ENCODE peak calls at places on chromosome X, in seven cellular contexts. One of them, this sample, is unnamed.

GRCh38 chrX:148037020-148037419 is 55.9 kb downstream of the FMR1NB start:
- DNase-seq in AG08396: no peak
- DNase-seq in endothelial cell: no peak
- DNase-seq in non-pigmented ciliary epithelial cell: no peak
- DNase-seq in H9: no peak
- DNase-seq in Kasumi-1: no peak
- DNase-seq in heart right ventricle: no peak
- DNase-seq in this sample: no peak

GRCh38 chrX:15493118-15494082 is at the start of gene PIR:
- DNase-seq in AG08396: peak; percentile 90
- DNase-seq in endothelial cell: peak; percentile 75
- DNase-seq in non-pigmented ciliary epithelial cell: no peak
- DNase-seq in H9: peak; percentile 97
- DNase-seq in Kasumi-1: peak; percentile 61
- DNase-seq in heart right ventricle: peak; percentile 81
- DNase-seq in this sample: no peak

GRCh38 chrX:27622883-27623282 is 32.7 kb downstream of the DCAF8L2 start:
- DNase-seq in AG08396: no peak
- DNase-seq in endothelial cell: no peak
- DNase-seq in non-pigmented ciliary epithelial cell: no peak
- DNase-seq in H9: no peak
- DNase-seq in Kasumi-1: no peak
- DNase-seq in heart right ventricle: no peak
- DNase-seq in this sample: no peak

GRCh38 chrX:140733766-140734342 is 24.3 kb downstream of the LINC00632 start:
- DNase-seq in AG08396: peak; percentile 49
- DNase-seq in endothelial cell: peak; percentile 17
- DNase-seq in non-pigmented ciliary epithelial cell: no peak
- DNase-seq in H9: no peak
- DNase-seq in Kasumi-1: peak; percentile 56
- DNase-seq in heart right ventricle: no peak
- DNase-seq in this sample: no peak

GRCh38 chrX:80293354-80293753 is 126.9 kb upstream of the TENT5D start:
- DNase-seq in AG08396: no peak
- DNase-seq in endothelial cell: no peak
- DNase-seq in non-pigmented ciliary epithelial cell: no peak
- DNase-seq in H9: no peak
- DNase-seq in Kasumi-1: no peak
- DNase-seq in heart right ventricle: no peak
- DNase-seq in this sample: no peak

GRCh38 chrX:155966876-155967275 is 30.6 kb upstream of the IL9R start:
- DNase-seq in AG08396: no peak
- DNase-seq in endothelial cell: no peak
- DNase-seq in non-pigmented ciliary epithelial cell: no peak
- DNase-seq in H9: peak; percentile 68
- DNase-seq in Kasumi-1: peak; percentile 62
- DNase-seq in heart right ventricle: no peak
- DNase-seq in this sample: no peak

GRCh38 chrX:54444752-54445151 is 4.5 kb downstream of the TSR2 start:
- DNase-seq in AG08396: no peak
- DNase-seq in endothelial cell: no peak
- DNase-seq in non-pigmented ciliary epithelial cell: no peak
- DNase-seq in H9: no peak
- DNase-seq in Kasumi-1: no peak
- DNase-seq in heart right ventricle: no peak
- DNase-seq in this sample: no peak

GRCh38 chrX:43949669-43950068 is 23.5 kb downstream of the NDP start:
- DNase-seq in AG08396: no peak
- DNase-seq in endothelial cell: peak; percentile 32
- DNase-seq in non-pigmented ciliary epithelial cell: no peak
- DNase-seq in H9: peak; percentile 78
- DNase-seq in Kasumi-1: no peak
- DNase-seq in heart right ventricle: no peak
- DNase-seq in this sample: no peak

GRCh38 chrX:9940397-9940796 is 26.8 kb upstream of the CLDN34 start:
- DNase-seq in AG08396: peak; percentile 31
- DNase-seq in endothelial cell: no peak
- DNase-seq in non-pigmented ciliary epithelial cell: peak; percentile 59
- DNase-seq in H9: no peak
- DNase-seq in Kasumi-1: no peak
- DNase-seq in heart right ventricle: no peak
- DNase-seq in this sample: no peak

GRCh38 chrX:10119399-10119990 is 37.3 kb upstream of the CLCN4 start:
- DNase-seq in AG08396: peak; percentile 72
- DNase-seq in endothelial cell: peak; percentile 57
- DNase-seq in non-pigmented ciliary epithelial cell: peak; percentile 44
- DNase-seq in H9: peak; percentile 63
- DNase-seq in Kasumi-1: peak; percentile 73
- DNase-seq in heart right ventricle: peak; percentile 60
- DNase-seq in this sample: peak; percentile 67

GRCh38 chrX:15468036-15468435 is 25.1 kb downstream of the PIR start:
- DNase-seq in AG08396: peak; percentile 19
- DNase-seq in endothelial cell: no peak
- DNase-seq in non-pigmented ciliary epithelial cell: no peak
- DNase-seq in H9: no peak
- DNase-seq in Kasumi-1: peak; percentile 59
- DNase-seq in heart right ventricle: no peak
- DNase-seq in this sample: no peak

GRCh38 chrX:45196701-45197100 is 4.0 kb downstream of the DIPK2B start:
- DNase-seq in AG08396: peak; percentile 34
- DNase-seq in endothelial cell: no peak
- DNase-seq in non-pigmented ciliary epithelial cell: no peak
- DNase-seq in H9: no peak
- DNase-seq in Kasumi-1: no peak
- DNase-seq in heart right ventricle: no peak
- DNase-seq in this sample: no peak

GRCh38 chrX:47191331-47191730 is 2.3 kb upstream of the UBA1 start:
- DNase-seq in AG08396: no peak
- DNase-seq in endothelial cell: peak; percentile 6
- DNase-seq in non-pigmented ciliary epithelial cell: no peak
- DNase-seq in H9: no peak
- DNase-seq in Kasumi-1: no peak
- DNase-seq in heart right ventricle: no peak
- DNase-seq in this sample: peak; percentile 24

GRCh38 chrX:66030505-66031317 is 9.2 kb downstream of the VSIG4 start:
- DNase-seq in AG08396: peak; percentile 15
- DNase-seq in endothelial cell: peak; percentile 3
- DNase-seq in non-pigmented ciliary epithelial cell: no peak
- DNase-seq in H9: peak; percentile 39
- DNase-seq in Kasumi-1: peak; percentile 52
- DNase-seq in heart right ventricle: no peak
- DNase-seq in this sample: no peak

GRCh38 chrX:42754129-42754528 is 23.8 kb downstream of the PPP1R2C start:
- DNase-seq in AG08396: no peak
- DNase-seq in endothelial cell: no peak
- DNase-seq in non-pigmented ciliary epithelial cell: no peak
- DNase-seq in H9: no peak
- DNase-seq in Kasumi-1: no peak
- DNase-seq in heart right ventricle: no peak
- DNase-seq in this sample: no peak

GRCh38 chrX:34350552-34350951 is 218.4 kb upstream of the FAM47A start:
- DNase-seq in AG08396: no peak
- DNase-seq in endothelial cell: no peak
- DNase-seq in non-pigmented ciliary epithelial cell: peak; percentile 5
- DNase-seq in H9: no peak
- DNase-seq in Kasumi-1: no peak
- DNase-seq in heart right ventricle: no peak
- DNase-seq in this sample: no peak

GRCh38 chrX:132564026-132564425 is 75.2 kb upstream of the MBNL3 start:
- DNase-seq in AG08396: no peak
- DNase-seq in endothelial cell: no peak
- DNase-seq in non-pigmented ciliary epithelial cell: no peak
- DNase-seq in H9: no peak
- DNase-seq in Kasumi-1: no peak
- DNase-seq in heart right ventricle: no peak
- DNase-seq in this sample: no peak

GRCh38 chrX:53281321-53281822 is at the start of gene IQSEC2:
- DNase-seq in AG08396: peak; percentile 78
- DNase-seq in endothelial cell: peak; percentile 16
- DNase-seq in non-pigmented ciliary epithelial cell: no peak
- DNase-seq in H9: peak; percentile 67
- DNase-seq in Kasumi-1: peak; percentile 49
- DNase-seq in heart right ventricle: peak; percentile 87
- DNase-seq in this sample: no peak

GRCh38 chrX:122500556-122500955 is 683.5 kb upstream of the GRIA3 start:
- DNase-seq in AG08396: no peak
- DNase-seq in endothelial cell: no peak
- DNase-seq in non-pigmented ciliary epithelial cell: no peak
- DNase-seq in H9: no peak
- DNase-seq in Kasumi-1: no peak
- DNase-seq in heart right ventricle: no peak
- DNase-seq in this sample: no peak

GRCh38 chrX:110442631-110443030 is 84.0 kb downstream of the RTL9 start:
- DNase-seq in AG08396: peak; percentile 51
- DNase-seq in endothelial cell: peak; percentile 15
- DNase-seq in non-pigmented ciliary epithelial cell: no peak
- DNase-seq in H9: peak; percentile 71
- DNase-seq in Kasumi-1: peak; percentile 13
- DNase-seq in heart right ventricle: no peak
- DNase-seq in this sample: no peak

GRCh38 chrX:121433289-121433688 is 385.9 kb downstream of the GLUD2 start:
- DNase-seq in AG08396: no peak
- DNase-seq in endothelial cell: no peak
- DNase-seq in non-pigmented ciliary epithelial cell: no peak
- DNase-seq in H9: no peak
- DNase-seq in Kasumi-1: no peak
- DNase-seq in heart right ventricle: no peak
- DNase-seq in this sample: no peak

This sample was measured in central memory CD8-positive, alpha-beta T cell.